ENCODE peak calls at places on chromosomes 5 and 9, in four cellular contexts. One of them, this sample, is unnamed.

GRCh38 chr9:136671646-136672430 is 9.1 kb downstream of the EGFL7 start:
- DNase-seq in A549: no peak
- DNase-seq in WTC11: peak; percentile 80
- DNase-seq in K562: peak; percentile 72
- DNase-seq in this sample: no peak

GRCh38 chr5:135471726-135472125 is 19.6 kb upstream of the TIFAB start:
- DNase-seq in A549: no peak
- DNase-seq in WTC11: no peak
- DNase-seq in K562: no peak
- DNase-seq in this sample: peak; percentile 31

GRCh38 chr9:16626577-16627130 is 243.8 kb downstream of the BNC2 start:
- DNase-seq in WTC11: no peak
- DNase-seq in A549: peak; percentile 62
- DNase-seq in K562: no peak
- DNase-seq in this sample: no peak

GRCh38 chr5:131630963-131631350 is 4.1 kb downstream of the RAPGEF6 start:
- DNase-seq in K562: no peak
- DNase-seq in A549: no peak
- DNase-seq in WTC11: no peak
- DNase-seq in this sample: no peak

GRCh38 chr9:116099821-116100220 is 53.8 kb upstream of the PAPPA start:
- DNase-seq in A549: no peak
- DNase-seq in K562: no peak
- DNase-seq in WTC11: no peak
- DNase-seq in this sample: no peak

GRCh38 chr9:138065287-138065686 is 187.7 kb downstream of the CACNA1B start:
- DNase-seq in A549: no peak
- DNase-seq in WTC11: no peak
- DNase-seq in K562: no peak
- DNase-seq in this sample: no peak

GRCh38 chr9:133848471-133848870 is 110.3 kb upstream of the SARDH start:
- DNase-seq in K562: no peak
- DNase-seq in WTC11: no peak
- DNase-seq in A549: no peak
- DNase-seq in this sample: no peak

GRCh38 chr9:72315510-72316287 is 49.3 kb downstream of the ZFAND5 start:
- DNase-seq in WTC11: peak; percentile 16
- DNase-seq in K562: no peak
- DNase-seq in A549: peak; percentile 91
- DNase-seq in this sample: no peak

GRCh38 chr5:11149136-11149535 is 388.1 kb upstream of the DAP start:
- DNase-seq in K562: no peak
- DNase-seq in WTC11: no peak
- DNase-seq in A549: no peak
- DNase-seq in this sample: no peak

GRCh38 chr9:78781681-78782080 is 484.8 kb downstream of the PSAT1 start:
- DNase-seq in A549: peak; percentile 5
- DNase-seq in WTC11: no peak
- DNase-seq in K562: no peak
- DNase-seq in this sample: no peak

GRCh38 chr9:21688108-21689102 is 114.0 kb upstream of the MTAP start:
- DNase-seq in WTC11: no peak
- DNase-seq in A549: peak; percentile 87
- DNase-seq in K562: no peak
- DNase-seq in this sample: no peak

GRCh38 chr5:4873656-4874055 is 266.5 kb upstream of the ADAMTS16 start:
- DNase-seq in WTC11: no peak
- DNase-seq in A549: no peak
- DNase-seq in K562: no peak
- DNase-seq in this sample: no peak

GRCh38 chr5:65102826-65103673 is 334.3 kb downstream of the CWC27 start:
- DNase-seq in WTC11: peak; percentile 62
- DNase-seq in K562: no peak
- DNase-seq in A549: peak; percentile 62
- DNase-seq in this sample: peak; percentile 35

GRCh38 chr9:114827658-114828360 is 22.0 kb upstream of the TNFSF15 start:
- DNase-seq in A549: no peak
- DNase-seq in WTC11: no peak
- DNase-seq in K562: no peak
- DNase-seq in this sample: no peak

GRCh38 chr9:77215874-77216273 is 38.5 kb downstream of the VPS13A start:
- DNase-seq in K562: peak; percentile 3
- DNase-seq in A549: peak; percentile 37
- DNase-seq in WTC11: no peak
- DNase-seq in this sample: peak; percentile 14

GRCh38 chr9:74952281-74953151 is at the start of gene C9orf40:
- DNase-seq in A549: peak; percentile 91
- DNase-seq in K562: peak; percentile 93
- DNase-seq in WTC11: peak; percentile 93
- DNase-seq in this sample: peak; percentile 70

GRCh38 chr9:117392992-117393391 is 21.9 kb downstream of the ASTN2 start:
- DNase-seq in K562: no peak
- DNase-seq in WTC11: peak; percentile 55
- DNase-seq in A549: no peak
- DNase-seq in this sample: no peak

GRCh38 chr9:78273761-78274160 is 23.2 kb upstream of the PSAT1 start:
- DNase-seq in A549: no peak
- DNase-seq in WTC11: no peak
- DNase-seq in K562: no peak
- DNase-seq in this sample: no peak

GRCh38 chr5:179803651-179804598 is 2.7 kb downstream of the MGAT4B start:
- DNase-seq in A549: no peak
- DNase-seq in WTC11: no peak
- DNase-seq in K562: peak; percentile 64
- DNase-seq in this sample: peak; percentile 44

GRCh38 chr5:172007795-172008465 is 1.5 kb upstream of the FBXW11 start:
- DNase-seq in WTC11: no peak
- DNase-seq in K562: no peak
- DNase-seq in A549: no peak
- DNase-seq in this sample: no peak

GRCh38 chr9:92173318-92173717 is 58.1 kb upstream of the SPTLC1 start:
- DNase-seq in A549: no peak
- DNase-seq in K562: no peak
- DNase-seq in WTC11: no peak
- DNase-seq in this sample: no peak

GRCh38 chr9:116952434-116952805 is 265.3 kb downstream of the TRIM32 start:
- DNase-seq in WTC11: no peak
- DNase-seq in A549: no peak
- DNase-seq in K562: no peak
- DNase-seq in this sample: no peak

GRCh38 chr9:15240927-15241326 is 66.1 kb downstream of the TTC39B start:
- DNase-seq in WTC11: no peak
- DNase-seq in A549: no peak
- DNase-seq in K562: no peak
- DNase-seq in this sample: no peak

GRCh38 chr5:177242304-177242703 is 61.2 kb downstream of the RAB24 start:
- DNase-seq in K562: no peak
- DNase-seq in WTC11: no peak
- DNase-seq in A549: no peak
- DNase-seq in this sample: no peak

GRCh38 chr9:122180633-122181032 is 20.9 kb downstream of the MORN5 start:
- DNase-seq in K562: peak; percentile 79
- DNase-seq in WTC11: no peak
- DNase-seq in A549: peak; percentile 65
- DNase-seq in this sample: peak; percentile 60

GRCh38 chr5:17113174-17113941 is 104.1 kb upstream of the BASP1 start:
- DNase-seq in WTC11: no peak
- DNase-seq in A549: peak; percentile 95
- DNase-seq in K562: no peak
- DNase-seq in this sample: no peak

GRCh38 chr5:141570655-141571054 is 48.1 kb downstream of the DIAPH1 start:
- DNase-seq in K562: no peak
- DNase-seq in A549: no peak
- DNase-seq in WTC11: no peak
- DNase-seq in this sample: no peak

GRCh38 chr5:179572386-179572785 is 22.0 kb downstream of the RUFY1 start:
- DNase-seq in A549: no peak
- DNase-seq in K562: no peak
- DNase-seq in WTC11: no peak
- DNase-seq in this sample: no peak

GRCh38 chr5:109143001-109143400 is 266.8 kb downstream of the PJA2 start:
- DNase-seq in WTC11: no peak
- DNase-seq in K562: no peak
- DNase-seq in A549: no peak
- DNase-seq in this sample: no peak

GRCh38 chr5:176144508-176144907 is 93.7 kb upstream of the SIMC1 start:
- DNase-seq in WTC11: no peak
- DNase-seq in A549: no peak
- DNase-seq in K562: no peak
- DNase-seq in this sample: no peak

GRCh38 chr9:23829580-23830458 is 3.8 kb upstream of the ELAVL2 start:
- DNase-seq in A549: no peak
- DNase-seq in WTC11: no peak
- DNase-seq in K562: no peak
- DNase-seq in this sample: peak; percentile 1

GRCh38 chr9:109499631-109500120 is 1.6 kb upstream of the PTPN3 start:
- DNase-seq in WTC11: peak; percentile 63
- DNase-seq in K562: no peak
- DNase-seq in A549: peak; percentile 74
- DNase-seq in this sample: peak; percentile 45

GRCh38 chr5:117249086-117249815 is 674.6 kb upstream of the SEMA6A start:
- DNase-seq in WTC11: no peak
- DNase-seq in A549: no peak
- DNase-seq in K562: no peak
- DNase-seq in this sample: no peak

GRCh38 chr9:127634021-127634420 is 21.9 kb downstream of the STXBP1 start:
- DNase-seq in K562: no peak
- DNase-seq in A549: no peak
- DNase-seq in WTC11: no peak
- DNase-seq in this sample: no peak

GRCh38 chr9:37935106-37935505 is 31.2 kb upstream of the SLC25A51 start:
- DNase-seq in K562: no peak
- DNase-seq in WTC11: no peak
- DNase-seq in A549: no peak
- DNase-seq in this sample: no peak

DNA sequence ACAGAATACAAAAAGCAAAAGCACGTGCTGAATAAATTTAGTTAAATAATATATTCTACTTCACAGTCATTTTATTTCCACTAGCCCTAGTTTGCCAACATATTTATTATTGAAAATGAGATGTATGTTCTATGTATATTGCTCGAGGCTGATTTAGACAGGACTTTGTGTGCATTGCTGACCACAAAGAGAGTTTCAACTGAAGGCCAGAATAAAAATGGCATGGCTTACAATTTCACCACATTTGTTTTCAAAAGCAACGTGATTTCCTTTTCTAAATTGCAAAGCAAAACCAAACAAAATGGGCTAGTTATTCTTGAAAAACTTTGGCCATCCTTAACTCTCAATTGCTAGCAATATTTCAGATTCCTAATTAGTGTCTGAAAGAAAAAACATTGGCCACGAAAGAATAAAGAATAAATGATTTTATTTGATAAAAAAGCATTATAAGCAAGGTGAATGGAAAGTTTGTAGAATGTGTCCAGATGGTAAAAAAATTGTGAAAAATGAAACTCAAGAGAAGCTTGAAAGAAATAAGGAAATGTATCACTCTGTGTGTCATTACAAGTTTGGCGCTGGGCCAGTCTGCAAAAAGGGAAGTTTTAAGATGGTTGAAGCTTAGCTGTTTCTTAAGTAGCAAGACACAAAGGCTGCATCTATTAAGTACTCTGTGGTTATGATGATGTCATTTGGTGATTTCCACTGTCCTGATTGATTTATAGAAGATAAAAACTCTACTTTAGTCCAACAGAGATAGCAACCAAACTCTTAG is 89.1 kb upstream of the PRLR start:
- DNase-seq in K562: no peak
- DNase-seq in WTC11: no peak
- DNase-seq in A549: no peak
- DNase-seq in this sample: no peak
- TF ChIP-seq HMGXB4 in K562: no peak
- TF ChIP-seq HMGXB4 in WTC11: no peak
- TF ChIP-seq HMGXB4 in A549: no peak
- TF ChIP-seq HMGXB4 in this sample: no peak

DNA sequence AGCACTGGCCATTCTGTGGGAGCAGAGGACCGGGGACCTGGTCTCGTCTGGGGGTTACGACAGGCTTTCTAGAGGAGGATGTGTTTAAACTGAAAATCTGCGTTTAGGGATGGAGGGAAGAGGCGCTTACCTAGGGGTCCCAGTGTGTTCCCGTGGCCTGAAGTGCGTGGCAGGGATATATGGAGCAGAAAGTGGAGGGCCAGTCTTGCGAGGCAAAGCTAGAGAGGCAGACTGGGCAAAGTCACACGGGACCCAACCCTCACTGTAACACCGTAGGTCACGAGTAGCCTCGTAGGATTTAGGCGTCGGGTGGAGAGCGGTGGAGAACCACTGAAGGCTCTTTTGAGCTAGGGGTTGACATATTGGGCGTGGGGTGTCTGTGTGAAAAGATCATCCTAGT is 32.8 kb upstream of the POMT1 start:
- DNase-seq in K562: no peak
- DNase-seq in A549: no peak
- DNase-seq in WTC11: no peak
- DNase-seq in this sample: no peak
- TF ChIP-seq HMGXB4 in K562: no peak
- TF ChIP-seq HMGXB4 in A549: no peak
- TF ChIP-seq HMGXB4 in WTC11: no peak
- TF ChIP-seq HMGXB4 in this sample: no peak

GRCh38 chr9:128742401-128742800 is 18.5 kb upstream of the ZDHHC12 start:
- DNase-seq in K562: no peak
- DNase-seq in WTC11: peak; percentile 27
- DNase-seq in A549: no peak
- DNase-seq in this sample: no peak
- TF ChIP-seq HMGXB4 in K562: no peak
- TF ChIP-seq HMGXB4 in WTC11: no peak
- TF ChIP-seq HMGXB4 in A549: no peak
- TF ChIP-seq HMGXB4 in this sample: no peak

DNA sequence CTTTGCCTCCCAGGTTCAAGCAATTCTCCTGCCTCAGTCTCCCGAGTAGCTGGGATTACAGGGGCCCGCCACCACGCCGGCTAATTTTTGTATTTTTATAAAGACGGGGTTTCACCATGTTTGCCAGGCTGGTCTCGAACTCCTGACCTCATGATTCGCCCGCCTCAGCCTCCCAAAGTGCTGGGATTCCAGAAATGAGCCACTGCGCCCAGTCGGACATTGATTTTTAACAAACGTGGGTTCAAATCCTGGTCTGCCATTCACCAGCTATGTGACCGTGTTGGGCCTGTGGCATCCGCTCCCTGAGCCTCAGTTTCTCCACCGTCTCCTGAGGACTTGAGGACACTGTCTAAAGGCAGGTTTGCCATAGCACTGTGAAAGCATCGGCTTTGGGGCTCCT is 41.8 kb upstream of the NEK6 start:
- DNase-seq in A549: no peak
- DNase-seq in K562: no peak
- DNase-seq in WTC11: no peak
- DNase-seq in this sample: no peak
- TF ChIP-seq HMGXB4 in A549: no peak
- TF ChIP-seq HMGXB4 in K562: no peak
- TF ChIP-seq HMGXB4 in WTC11: no peak
- TF ChIP-seq HMGXB4 in this sample: no peak

This sample was measured in HepG2.